ENCODE peak calls at places on chromosomes 5 and 9, in five cellular contexts. R is astrocyte of the cerebellum, E is omental fat pad, C is right lobe of liver, J is colonic mucosa. V is an unnamed sample.

GRCh38 chr9:90326219-90326618 is 316.4 kb downstream of the DIRAS2 start:
- DNase-seq in R (no peak), E (no peak), C (no peak), J (no peak), V (no peak)

GRCh38 chr5:36152324-36153298 is 700 bp downstream of the SKP2 start:
- DNase-seq in E (no peak), J (peak; percentile 23), C (no peak), R (no peak), V (no peak)

GRCh38 chr5:175379867-175380266 is 64.1 kb downstream of the DRD1 start:
- DNase-seq in E (no peak), R (no peak), J (no peak), C (no peak), V (no peak)

GRCh38 chr9:5790923-5791322 is 42.0 kb downstream of the ERMP1 start:
- DNase-seq in R (no peak), E (no peak), C (no peak), J (no peak), V (no peak)

GRCh38 chr5:87254035-87254434 is 13.6 kb upstream of the RASA1 start:
- DNase-seq in C (no peak), E (no peak), R (no peak), J (no peak), V (no peak)

GRCh38 chr9:129072171-129072570 is 8.7 kb upstream of the DOLPP1 start:
- DNase-seq in E (no peak), J (no peak), C (no peak), R (no peak), V (no peak)

GRCh38 chr5:168137265-168137664 is 154.2 kb upstream of the WWC1 start:
- DNase-seq in C (no peak), R (no peak), E (no peak), J (no peak), V (no peak)

GRCh38 chr9:110835859-110836271 is 167.3 kb downstream of the MUSK start:
- DNase-seq in C (no peak), E (no peak), R (peak; percentile 44), J (no peak), V (no peak)

GRCh38 chr9:116204252-116204882 is 50.8 kb downstream of the PAPPA start:
- DNase-seq in E (no peak), R (no peak), C (no peak), J (no peak), V (no peak)

GRCh38 chr5:39605966-39606591 is 181.3 kb upstream of the DAB2 start:
- DNase-seq in E (no peak), J (no peak), R (peak; percentile 12), C (no peak), V (no peak)

GRCh38 chr9:95939472-95939871 is 64.0 kb downstream of the ERCC6L2 start:
- DNase-seq in R (no peak), E (no peak), J (no peak), C (no peak), V (no peak)

GRCh38 chr5:75363726-75364495 is 26.9 kb downstream of the HMGCR start:
- DNase-seq in E (no peak), R (no peak), J (peak; percentile 59), C (peak; percentile 82), V (no peak)

GRCh38 chr9:86891091-86891490 is 56.2 kb downstream of the GAS1 start:
- DNase-seq in C (no peak), J (no peak), R (no peak), E (no peak), V (no peak)

GRCh38 chr9:29044959-29045358 is 1471.7 kb upstream of the C9orf72 start:
- DNase-seq in R (no peak), E (no peak), C (no peak), J (no peak), V (no peak)

GRCh38 chr9:93154293-93154903 is 20.3 kb upstream of the NINJ1 start:
- DNase-seq in C (no peak), J (peak; percentile 53), R (no peak), E (no peak), V (peak; percentile 87)

GRCh38 chr9:80793706-80794105 is 895.6 kb downstream of the TLE1 start:
- DNase-seq in C (no peak), E (no peak), J (no peak), R (no peak), V (no peak)

GRCh38 chr5:174535691-174536090 is 188.7 kb upstream of the MSX2 start:
- DNase-seq in C (no peak), J (no peak), R (no peak), E (no peak), V (no peak)

GRCh38 chr5:120372899-120373298 is 91.2 kb upstream of the PRR16 start:
- DNase-seq in J (no peak), C (no peak), R (no peak), E (no peak), V (no peak)

GRCh38 chr9:92947268-92948031 is at the start of gene FGD3:
- DNase-seq in C (no peak), J (no peak), E (no peak), R (no peak), V (peak; percentile 80)

GRCh38 chr5:146042628-146043279 is 62.6 kb downstream of the PLAC8L1 start:
- DNase-seq in C (no peak), E (no peak), R (peak; percentile 34), J (peak; percentile 55), V (no peak)

GRCh38 chr5:120684749-120685415 is 220.8 kb downstream of the PRR16 start:
- DNase-seq in J (no peak), R (no peak), E (no peak), C (no peak), V (no peak)

GRCh38 chr9:16319646-16320045 is 550.8 kb downstream of the BNC2 start:
- DNase-seq in R (no peak), J (no peak), E (no peak), C (no peak), V (no peak)

GRCh38 chr5:142862585-142862984 is 92.4 kb downstream of the ARHGAP26 start:
- DNase-seq in R (no peak), C (no peak), J (no peak), E (no peak), V (no peak)

GRCh38 chr5:6365142-6365976 is 13.0 kb downstream of the MED10 start:
- DNase-seq in J (no peak), E (no peak), R (no peak), C (no peak), V (no peak)

GRCh38 chr9:102035929-102036328 is 297.5 kb upstream of the GRIN3A start:
- DNase-seq in J (no peak), R (no peak), E (no peak), C (no peak), V (no peak)

GRCh38 chr5:133120156-133120750 is 68.4 kb downstream of the HSPA4 start:
- DNase-seq in R (no peak), E (no peak), J (no peak), C (no peak), V (no peak)

GRCh38 chr9:93517331-93517730 is 59.1 kb upstream of the PHF2 start:
- DNase-seq in R (no peak), C (no peak), J (no peak), E (no peak), V (no peak)

GRCh38 chr5:59813761-59814562 is 79.6 kb downstream of the PDE4D start:
- DNase-seq in R (peak; percentile 63), E (no peak), J (peak; percentile 40), C (no peak), V (no peak)

GRCh38 chr5:56358703-56359428 is 125.7 kb upstream of the ANKRD55 start:
- DNase-seq in J (no peak), E (peak; percentile 28), C (peak; percentile 82), R (peak; percentile 81), V (no peak)

GRCh38 chr5:179229331-179229761 is 115.9 kb downstream of the ADAMTS2 start:
- DNase-seq in C (peak; percentile 22), J (no peak), R (no peak), E (no peak), V (no peak)

GRCh38 chr9:97802276-97802675 is 50.8 kb upstream of the FOXE1 start:
- DNase-seq in J (no peak), R (no peak), E (no peak), C (no peak), V (no peak)

GRCh38 chr5:168433982-168434381 is 52.3 kb upstream of the RARS1 start:
- DNase-seq in R (no peak), J (no peak), E (no peak), C (no peak), V (no peak)

GRCh38 chr5:160134332-160134731 is 15.1 kb upstream of the PWWP2A start:
- DNase-seq in J (no peak), E (no peak), C (no peak), R (no peak), V (no peak)

GRCh38 chr9:129669946-129670345 is 4.5 kb downstream of the PRRX2 start:
- DNase-seq in C (no peak), J (no peak), R (no peak), E (no peak), V (no peak)

GRCh38 chr9:127223266-127223665 is 41.3 kb upstream of the GARNL3 start:
- DNase-seq in C (no peak), E (no peak), R (no peak), J (no peak), V (no peak)

GRCh38 chr9:127222388-127223095 is 42.0 kb upstream of the GARNL3 start:
- DNase-seq in E (no peak), R (no peak), C (no peak), J (no peak), V (no peak)

GRCh38 chr9:127224883-127225739 is 39.5 kb upstream of the GARNL3 start:
- DNase-seq in E (peak; percentile 96), J (peak; percentile 97), R (peak; percentile 70), C (peak; percentile 97), V (peak; percentile 87)

GRCh38 chr9:127224178-127224882 is 40.2 kb upstream of the GARNL3 start:
- DNase-seq in J (peak; percentile 93), E (peak; percentile 75), C (peak; percentile 96), R (peak; percentile 34), V (peak; percentile 83)

GRCh38 chr9:127223810-127224177 is 40.8 kb upstream of the GARNL3 start:
- DNase-seq in C (no peak), E (no peak), R (no peak), J (no peak), V (no peak)
- TF ChIP-seq CTCF in C (no peak), E (no peak), R (no peak), J (no peak), V (no peak)

DNA sequence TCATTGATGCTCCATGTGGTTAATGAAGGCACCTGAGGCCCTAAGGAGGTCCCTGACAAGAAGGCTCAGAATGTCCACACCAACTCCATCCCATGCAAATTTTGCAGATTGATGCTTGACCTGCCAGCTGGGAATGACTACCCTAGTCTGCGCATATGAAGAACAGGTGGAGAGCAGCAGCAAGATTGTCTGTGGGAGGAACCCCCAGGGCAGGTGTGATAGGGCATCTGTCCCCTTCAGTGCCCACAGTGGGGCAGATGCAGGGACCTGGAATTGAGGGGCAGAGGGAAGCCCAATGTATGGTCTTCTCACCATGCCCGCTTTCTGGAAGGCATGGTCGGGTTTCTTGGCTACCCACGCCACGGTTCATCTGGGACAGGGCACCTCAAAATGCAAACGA is 79.6 kb downstream of the MACROH2A1 start:
- DNase-seq in J (no peak), C (no peak), R (no peak), E (no peak), V (no peak)
- TF ChIP-seq CTCF in J (no peak), C (no peak), R (no peak), E (no peak), V (no peak)

GRCh38 chr5:58502032-58502431 is 10.8 kb downstream of the GAPT start:
- DNase-seq in R (no peak), E (no peak), J (no peak), C (no peak), V (no peak)
- TF ChIP-seq CTCF in R (no peak), E (no peak), J (no peak), C (peak; percentile 18), V (no peak)

GRCh38 chr5:19795218-19795617 is 192.8 kb downstream of the CDH18 start:
- DNase-seq in E (no peak), J (no peak), R (no peak), C (no peak), V (no peak)
- TF ChIP-seq CTCF in E (no peak), J (no peak), R (peak; percentile 42), C (no peak), V (no peak)